ENCODE peak calls at places on chromosomes 16 and 17, in seven cellular contexts. One of them, this sample, is unnamed.

GRCh38 chr16:31267332-31268032 is 7.7 kb downstream of the ITGAM start:
- DNase-seq in K562: no peak
- DNase-seq in HepG2: no peak
- DNase-seq in HCT116: no peak
- DNase-seq in SK-N-SH: no peak
- DNase-seq in H1: no peak
- DNase-seq in NT2/D1: no peak
- DNase-seq in this sample: no peak

GRCh38 chr17:68195667-68196393 is 52.0 kb upstream of the AMZ2 start:
- DNase-seq in K562: no peak
- DNase-seq in HepG2: no peak
- DNase-seq in HCT116: no peak
- DNase-seq in SK-N-SH: peak
- DNase-seq in H1: no peak
- DNase-seq in NT2/D1: no peak
- DNase-seq in this sample: no peak

GRCh38 chr16:79632289-79632688 is 31.8 kb upstream of the MAF start:
- DNase-seq in K562: no peak
- DNase-seq in HepG2: no peak
- DNase-seq in HCT116: no peak
- DNase-seq in SK-N-SH: no peak
- DNase-seq in H1: no peak
- DNase-seq in NT2/D1: no peak
- DNase-seq in this sample: no peak

GRCh38 chr16:11328172-11329079 is 16.8 kb upstream of the RMI2 start:
- DNase-seq in K562: no peak
- DNase-seq in HepG2: no peak
- DNase-seq in HCT116: peak
- DNase-seq in SK-N-SH: no peak
- DNase-seq in H1: peak
- DNase-seq in NT2/D1: peak
- DNase-seq in this sample: peak

GRCh38 chr16:15775663-15776304 is 81.0 kb downstream of the MYH11 start:
- DNase-seq in K562: no peak
- DNase-seq in HepG2: no peak
- DNase-seq in HCT116: no peak
- DNase-seq in SK-N-SH: no peak
- DNase-seq in H1: no peak
- DNase-seq in NT2/D1: no peak
- DNase-seq in this sample: no peak

GRCh38 chr17:17186051-17186450 is 20.1 kb downstream of the PLD6 start:
- DNase-seq in K562: no peak
- DNase-seq in HepG2: no peak
- DNase-seq in HCT116: no peak
- DNase-seq in SK-N-SH: no peak
- DNase-seq in H1: no peak
- DNase-seq in NT2/D1: no peak
- DNase-seq in this sample: no peak

GRCh38 chr16:86479419-86479818 is 30.9 kb upstream of the FOXF1 start:
- DNase-seq in K562: no peak
- DNase-seq in HepG2: no peak
- DNase-seq in HCT116: no peak
- DNase-seq in SK-N-SH: no peak
- DNase-seq in H1: no peak
- DNase-seq in NT2/D1: no peak
- DNase-seq in this sample: no peak

GRCh38 chr16:23976091-23977001 is 140.6 kb downstream of the PRKCB start:
- DNase-seq in K562: no peak
- DNase-seq in HepG2: no peak
- DNase-seq in HCT116: no peak
- DNase-seq in SK-N-SH: no peak
- DNase-seq in H1: no peak
- DNase-seq in NT2/D1: no peak
- DNase-seq in this sample: no peak

GRCh38 chr17:27793168-27793905 is 7.0 kb downstream of the NOS2 start:
- DNase-seq in K562: peak
- DNase-seq in HepG2: no peak
- DNase-seq in HCT116: no peak
- DNase-seq in SK-N-SH: peak
- DNase-seq in H1: no peak
- DNase-seq in NT2/D1: no peak
- DNase-seq in this sample: no peak

GRCh38 chr16:29806096-29806579 is at the start of gene MAZ:
- DNase-seq in K562: peak
- DNase-seq in HepG2: no peak
- DNase-seq in HCT116: peak
- DNase-seq in SK-N-SH: peak
- DNase-seq in H1: no peak
- DNase-seq in NT2/D1: no peak
- DNase-seq in this sample: no peak

GRCh38 chr17:75465039-75465438 is 8.6 kb downstream of the TMEM94 start:
- DNase-seq in K562: no peak
- DNase-seq in HepG2: no peak
- DNase-seq in HCT116: no peak
- DNase-seq in SK-N-SH: no peak
- DNase-seq in H1: no peak
- DNase-seq in NT2/D1: no peak
- DNase-seq in this sample: no peak

GRCh38 chr16:2226245-2226793 is 2.9 kb downstream of the E4F1 start:
- DNase-seq in K562: no peak
- DNase-seq in HepG2: peak
- DNase-seq in HCT116: no peak
- DNase-seq in SK-N-SH: no peak
- DNase-seq in H1: no peak
- DNase-seq in NT2/D1: no peak
- DNase-seq in this sample: no peak

GRCh38 chr16:15575293-15576049 is 67.5 kb downstream of the MARF1 start:
- DNase-seq in K562: peak
- DNase-seq in HepG2: peak
- DNase-seq in HCT116: no peak
- DNase-seq in SK-N-SH: no peak
- DNase-seq in H1: no peak
- DNase-seq in NT2/D1: no peak
- DNase-seq in this sample: no peak

GRCh38 chr16:46891910-46892309 is 7.7 kb downstream of the GPT2 start:
- DNase-seq in K562: no peak
- DNase-seq in HepG2: no peak
- DNase-seq in HCT116: no peak
- DNase-seq in SK-N-SH: no peak
- DNase-seq in H1: no peak
- DNase-seq in NT2/D1: no peak
- DNase-seq in this sample: no peak

GRCh38 chr17:18124346-18125126 is 16.0 kb downstream of the MYO15A start:
- DNase-seq in K562: peak
- DNase-seq in HepG2: no peak
- DNase-seq in HCT116: no peak
- DNase-seq in SK-N-SH: no peak
- DNase-seq in H1: no peak
- DNase-seq in NT2/D1: no peak
- DNase-seq in this sample: no peak

GRCh38 chr16:52446076-52446475 is 100.9 kb downstream of the TOX3 start:
- DNase-seq in K562: no peak
- DNase-seq in HepG2: peak
- DNase-seq in HCT116: no peak
- DNase-seq in SK-N-SH: no peak
- DNase-seq in H1: no peak
- DNase-seq in NT2/D1: peak
- DNase-seq in this sample: no peak

GRCh38 chr16:47732122-47732805 is 271.1 kb downstream of the PHKB start:
- DNase-seq in K562: no peak
- DNase-seq in HepG2: no peak
- DNase-seq in HCT116: peak
- DNase-seq in SK-N-SH: no peak
- DNase-seq in H1: peak
- DNase-seq in NT2/D1: no peak
- DNase-seq in this sample: no peak

GRCh38 chr17:6654816-6655731 is 3.5 kb downstream of the C17orf100 start:
- DNase-seq in K562: no peak
- DNase-seq in HepG2: no peak
- DNase-seq in HCT116: no peak
- DNase-seq in SK-N-SH: no peak
- DNase-seq in H1: no peak
- DNase-seq in NT2/D1: no peak
- DNase-seq in this sample: no peak

GRCh38 chr16:77298638-77299360 is 99.6 kb downstream of the SYCE1L start:
- DNase-seq in K562: no peak
- DNase-seq in HepG2: no peak
- DNase-seq in HCT116: no peak
- DNase-seq in SK-N-SH: no peak
- DNase-seq in H1: no peak
- DNase-seq in NT2/D1: no peak
- DNase-seq in this sample: no peak

GRCh38 chr17:9363440-9364350 is 211.9 kb downstream of the STX8 start:
- DNase-seq in K562: no peak
- DNase-seq in HepG2: no peak
- DNase-seq in HCT116: peak
- DNase-seq in SK-N-SH: no peak
- DNase-seq in H1: no peak
- DNase-seq in NT2/D1: no peak
- DNase-seq in this sample: no peak

GRCh38 chr16:2163211-2163881 is 7.8 kb downstream of the TRAF7 start:
- DNase-seq in K562: no peak
- DNase-seq in HepG2: peak
- DNase-seq in HCT116: no peak
- DNase-seq in SK-N-SH: no peak
- DNase-seq in H1: no peak
- DNase-seq in NT2/D1: no peak
- DNase-seq in this sample: no peak

GRCh38 chr16:29665294-29666077 is 2.4 kb downstream of the SPN start:
- DNase-seq in K562: peak
- DNase-seq in HepG2: no peak
- DNase-seq in HCT116: no peak
- DNase-seq in SK-N-SH: no peak
- DNase-seq in H1: no peak
- DNase-seq in NT2/D1: no peak
- DNase-seq in this sample: no peak

GRCh38 chr17:63930951-63931575 is 1.1 kb downstream of the CD79B start:
- DNase-seq in K562: peak
- DNase-seq in HepG2: no peak
- DNase-seq in HCT116: no peak
- DNase-seq in SK-N-SH: peak
- DNase-seq in H1: no peak
- DNase-seq in NT2/D1: no peak
- DNase-seq in this sample: no peak

GRCh38 chr16:78183437-78183836 is 84.0 kb downstream of the WWOX start:
- DNase-seq in K562: no peak
- DNase-seq in HepG2: no peak
- DNase-seq in HCT116: no peak
- DNase-seq in SK-N-SH: no peak
- DNase-seq in H1: no peak
- DNase-seq in NT2/D1: no peak
- DNase-seq in this sample: no peak

GRCh38 chr17:58344047-58344790 is 7.8 kb downstream of the SUPT4H1 start:
- DNase-seq in K562: no peak
- DNase-seq in HepG2: no peak
- DNase-seq in HCT116: no peak
- DNase-seq in SK-N-SH: no peak
- DNase-seq in H1: no peak
- DNase-seq in NT2/D1: no peak
- DNase-seq in this sample: peak

GRCh38 chr16:11302977-11303376 is 21.8 kb upstream of the PRM1 start:
- DNase-seq in K562: no peak
- DNase-seq in HepG2: no peak
- DNase-seq in HCT116: no peak
- DNase-seq in SK-N-SH: no peak
- DNase-seq in H1: no peak
- DNase-seq in NT2/D1: no peak
- DNase-seq in this sample: no peak

GRCh38 chr17:66841328-66841727 is 6.4 kb downstream of the CACNG5 start:
- DNase-seq in K562: no peak
- DNase-seq in HepG2: no peak
- DNase-seq in HCT116: no peak
- DNase-seq in SK-N-SH: no peak
- DNase-seq in H1: no peak
- DNase-seq in NT2/D1: no peak
- DNase-seq in this sample: no peak
- TF ChIP-seq YY1 in K562: no peak
- TF ChIP-seq YY1 in HepG2: no peak
- TF ChIP-seq YY1 in HCT116: no peak
- TF ChIP-seq YY1 in SK-N-SH: no peak
- TF ChIP-seq YY1 in H1: no peak
- TF ChIP-seq YY1 in NT2/D1: no peak
- TF ChIP-seq YY1 in this sample: no peak

DNA sequence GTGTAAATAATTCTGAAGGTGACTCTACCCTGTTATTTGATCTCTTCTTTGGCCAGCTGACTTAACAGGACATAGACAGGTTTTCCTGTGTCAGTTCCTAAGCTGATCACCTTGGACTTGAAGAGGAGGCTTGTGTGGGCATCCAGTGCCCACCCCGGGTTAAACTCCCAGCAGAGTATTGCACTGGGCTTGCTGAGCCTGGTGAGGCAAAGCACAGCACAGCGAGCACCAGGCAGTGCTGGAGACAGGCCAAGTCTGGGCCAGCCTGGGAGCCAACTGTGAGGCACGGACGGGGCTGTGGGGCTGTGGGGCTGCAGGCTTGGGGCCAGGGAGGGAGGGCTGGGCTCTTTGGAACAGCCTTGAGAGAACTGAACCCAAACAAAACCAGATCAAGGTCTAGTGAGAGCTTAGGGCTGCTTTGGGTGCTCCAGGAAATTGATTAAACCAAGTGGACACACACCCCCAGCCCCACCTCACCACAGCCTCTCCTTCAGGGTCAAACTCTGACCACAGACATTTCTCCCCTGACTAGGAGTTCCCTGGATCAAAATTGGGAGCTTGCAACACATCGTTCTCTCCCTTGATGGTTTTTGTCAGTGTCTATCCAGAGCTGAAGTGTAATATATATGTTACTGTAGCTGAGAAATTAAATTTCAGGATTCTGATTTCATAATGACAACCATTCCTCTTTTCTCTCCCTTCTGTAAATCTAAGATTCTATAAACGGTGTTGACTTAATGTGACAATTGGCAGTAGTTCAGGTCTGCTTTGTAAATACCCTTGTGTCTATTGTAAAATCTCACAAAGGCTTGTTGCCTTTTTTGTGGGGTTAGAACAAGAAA is 5.1 kb downstream of the STH start:
- DNase-seq in K562: no peak
- DNase-seq in HepG2: peak
- DNase-seq in HCT116: no peak
- DNase-seq in SK-N-SH: peak
- DNase-seq in H1: no peak
- DNase-seq in NT2/D1: no peak
- DNase-seq in this sample: no peak
- TF ChIP-seq YY1 in K562: no peak
- TF ChIP-seq YY1 in HepG2: peak
- TF ChIP-seq YY1 in HCT116: no peak
- TF ChIP-seq YY1 in SK-N-SH: no peak
- TF ChIP-seq YY1 in H1: no peak
- TF ChIP-seq YY1 in NT2/D1: no peak
- TF ChIP-seq YY1 in this sample: no peak

GRCh38 chr17:2042355-2042929 is 620 bp downstream of the OVCA2 start:
- DNase-seq in K562: peak
- DNase-seq in HepG2: no peak
- DNase-seq in HCT116: no peak
- DNase-seq in SK-N-SH: peak
- DNase-seq in H1: no peak
- DNase-seq in NT2/D1: no peak
- DNase-seq in this sample: no peak
- TF ChIP-seq YY1 in K562: no peak
- TF ChIP-seq YY1 in HepG2: no peak
- TF ChIP-seq YY1 in HCT116: no peak
- TF ChIP-seq YY1 in SK-N-SH: no peak
- TF ChIP-seq YY1 in H1: no peak
- TF ChIP-seq YY1 in NT2/D1: no peak
- TF ChIP-seq YY1 in this sample: no peak

GRCh38 chr17:15281909-15282308 is 16.8 kb upstream of the PMP22 start:
- DNase-seq in K562: no peak
- DNase-seq in HepG2: no peak
- DNase-seq in HCT116: no peak
- DNase-seq in SK-N-SH: no peak
- DNase-seq in H1: no peak
- DNase-seq in NT2/D1: no peak
- DNase-seq in this sample: no peak
- TF ChIP-seq YY1 in K562: no peak
- TF ChIP-seq YY1 in HepG2: no peak
- TF ChIP-seq YY1 in HCT116: no peak
- TF ChIP-seq YY1 in SK-N-SH: no peak
- TF ChIP-seq YY1 in H1: no peak
- TF ChIP-seq YY1 in NT2/D1: no peak
- TF ChIP-seq YY1 in this sample: no peak